ENCODE peak calls at places on chromosomes 1 and 21, in seven cellular contexts. P, D, Q, O, J, W and B are unnamed samples.

GRCh38 chr1:174297351-174297750 is 138.0 kb downstream of the RABGAP1L start:
- DNase-seq in O (no peak), P (no peak), J (no peak), Q (no peak), W (no peak), D (no peak), B (no peak)

GRCh38 chr1:97621955-97622354 is 298.9 kb downstream of the DPYD start:
- DNase-seq in W (peak; percentile 17), Q (no peak), D (no peak), P (no peak), J (no peak), O (no peak), B (no peak)

GRCh38 chr1:10696977-10697376 is 99.5 kb downstream of the CASZ1 start:
- DNase-seq in O (no peak), P (peak; percentile 51), D (no peak), W (no peak), Q (no peak), J (no peak), B (no peak)

GRCh38 chr21:44331650-44332306 is 7.4 kb downstream of the CFAP410 start:
- DNase-seq in O (no peak), J (no peak), Q (no peak), P (no peak), D (no peak), W (peak; percentile 81), B (peak; percentile 17)

GRCh38 chr1:2523891-2524609 is 2.3 kb downstream of the PANK4 start:
- DNase-seq in O (no peak), Q (no peak), W (no peak), P (peak; percentile 89), D (no peak), J (no peak), B (no peak)

GRCh38 chr1:116133696-116134095 is 22.5 kb downstream of the MAB21L3 start:
- DNase-seq in W (no peak), P (no peak), O (no peak), D (no peak), Q (no peak), J (no peak), B (no peak)

GRCh38 chr1:32907435-32907834 is 6.2 kb upstream of the TMEM54 start:
- DNase-seq in J (no peak), P (no peak), D (no peak), O (no peak), W (peak; percentile 67), Q (no peak), B (no peak)

GRCh38 chr1:17436380-17437174 is 2.9 kb downstream of the RCC2 start:
- DNase-seq in P (no peak), O (no peak), J (no peak), W (no peak), D (no peak), Q (no peak), B (no peak)

GRCh38 chr1:10555635-10556429 is 81.1 kb downstream of the PEX14 start:
- DNase-seq in P (no peak), Q (no peak), D (peak; percentile 32), J (no peak), O (no peak), W (no peak), B (no peak)

GRCh38 chr1:212315907-212316306 is 30.7 kb downstream of the PPP2R5A start:
- DNase-seq in J (no peak), D (no peak), Q (no peak), W (peak; percentile 49), O (peak; percentile 11), P (peak; percentile 45), B (no peak)

GRCh38 chr1:156214024-156214748 is 1.4 kb downstream of the PMF1 start:
- DNase-seq in W (peak; percentile 17), O (no peak), P (peak; percentile 59), Q (no peak), J (no peak), D (no peak), B (no peak)

GRCh38 chr1:205317311-205317917 is 4.1 kb downstream of the NUAK2 start:
- DNase-seq in W (peak; percentile 26), J (peak; percentile 95), O (no peak), Q (no peak), P (no peak), D (peak; percentile 82), B (no peak)

GRCh38 chr1:108692724-108693655 is 880 bp downstream of the PRPF38B start:
- DNase-seq in J (peak; percentile 83), D (no peak), P (peak; percentile 93), O (peak; percentile 71), W (peak; percentile 73), Q (no peak), B (peak; percentile 43)

GRCh38 chr1:11862890-11863289 is 4.1 kb upstream of the NPPB start:
- DNase-seq in W (no peak), D (no peak), O (peak; percentile 2), Q (no peak), P (no peak), J (no peak), B (no peak)

GRCh38 chr1:204162498-204163074 is 3.6 kb downstream of the REN start:
- DNase-seq in O (peak; percentile 70), Q (peak; percentile 60), P (peak; percentile 80), W (peak; percentile 85), D (peak; percentile 79), J (peak; percentile 91), B (peak; percentile 30)